ENCODE peak calls at places on chromosomes 12 and 14, in five cellular contexts. One of them, this sample, is unnamed.

GRCh38 chr12:124242529-124243065 is 52.3 kb upstream of the RFLNA start:
- DNase-seq in hepatocyte: no peak
- DNase-seq in ovary: no peak
- DNase-seq in aorta: no peak
- DNase-seq in endothelial cell of umbilical vein: no peak
- DNase-seq in this sample: no peak

GRCh38 chr14:99378782-99379214 is 101.9 kb downstream of the SETD3 start:
- DNase-seq in hepatocyte: peak
- DNase-seq in ovary: no peak
- DNase-seq in aorta: no peak
- DNase-seq in endothelial cell of umbilical vein: no peak
- DNase-seq in this sample: peak

GRCh38 chr12:11623382-11623781 is 26.1 kb upstream of the ETV6 start:
- DNase-seq in hepatocyte: peak
- DNase-seq in ovary: no peak
- DNase-seq in aorta: no peak
- DNase-seq in endothelial cell of umbilical vein: no peak
- DNase-seq in this sample: no peak

GRCh38 chr12:6703631-6704030 is 3.0 kb upstream of the PIANP start:
- DNase-seq in hepatocyte: no peak
- DNase-seq in ovary: no peak
- DNase-seq in aorta: peak
- DNase-seq in endothelial cell of umbilical vein: no peak
- DNase-seq in this sample: no peak

GRCh38 chr14:61498811-61499210 is 177.4 kb downstream of the PRKCH start:
- DNase-seq in hepatocyte: no peak
- DNase-seq in ovary: no peak
- DNase-seq in aorta: no peak
- DNase-seq in endothelial cell of umbilical vein: peak
- DNase-seq in this sample: no peak

GRCh38 chr12:94100254-94100653 is 48.1 kb upstream of the PLXNC1 start:
- DNase-seq in hepatocyte: peak
- DNase-seq in ovary: no peak
- DNase-seq in aorta: no peak
- DNase-seq in endothelial cell of umbilical vein: peak
- DNase-seq in this sample: peak

GRCh38 chr12:93742086-93742934 is 65.1 kb downstream of the CRADD start:
- DNase-seq in hepatocyte: peak
- DNase-seq in ovary: peak
- DNase-seq in aorta: peak
- DNase-seq in endothelial cell of umbilical vein: peak
- DNase-seq in this sample: peak

GRCh38 chr14:103155013-103155412 is 31.8 kb downstream of the TNFAIP2 start:
- DNase-seq in hepatocyte: peak
- DNase-seq in ovary: peak
- DNase-seq in aorta: peak
- DNase-seq in endothelial cell of umbilical vein: no peak
- DNase-seq in this sample: peak

GRCh38 chr14:103385994-103386491 is 828 bp downstream of the MARK3 start:
- DNase-seq in hepatocyte: peak
- DNase-seq in ovary: no peak
- DNase-seq in aorta: peak
- DNase-seq in endothelial cell of umbilical vein: peak
- DNase-seq in this sample: peak

GRCh38 chr12:46256942-46257341 is 11.9 kb downstream of the SLC38A1 start:
- DNase-seq in hepatocyte: no peak
- DNase-seq in ovary: no peak
- DNase-seq in aorta: no peak
- DNase-seq in endothelial cell of umbilical vein: no peak
- DNase-seq in this sample: no peak

GRCh38 chr12:3135522-3136461 is 58.6 kb downstream of the TSPAN9 start:
- DNase-seq in hepatocyte: peak
- DNase-seq in ovary: peak
- DNase-seq in aorta: peak
- DNase-seq in endothelial cell of umbilical vein: peak
- DNase-seq in this sample: peak

GRCh38 chr14:33568935-33569579 is 381.8 kb downstream of the EGLN3 start:
- DNase-seq in hepatocyte: no peak
- DNase-seq in ovary: no peak
- DNase-seq in aorta: no peak
- DNase-seq in endothelial cell of umbilical vein: peak
- DNase-seq in this sample: no peak

GRCh38 chr14:21614245-21614644 is 20.5 kb downstream of the OR10G2 start:
- DNase-seq in hepatocyte: no peak
- DNase-seq in ovary: no peak
- DNase-seq in aorta: no peak
- DNase-seq in endothelial cell of umbilical vein: no peak
- DNase-seq in this sample: no peak

GRCh38 chr12:92151916-92152315 is 6.3 kb upstream of the BTG1 start:
- DNase-seq in hepatocyte: no peak
- DNase-seq in ovary: no peak
- DNase-seq in aorta: no peak
- DNase-seq in endothelial cell of umbilical vein: peak
- DNase-seq in this sample: no peak

GRCh38 chr12:12007001-12007712 is 63.6 kb upstream of the BCL2L14 start:
- DNase-seq in hepatocyte: no peak
- DNase-seq in ovary: no peak
- DNase-seq in aorta: no peak
- DNase-seq in endothelial cell of umbilical vein: no peak
- DNase-seq in this sample: no peak

GRCh38 chr14:81436296-81437138 is 36.4 kb upstream of the STON2 start:
- DNase-seq in hepatocyte: peak
- DNase-seq in ovary: peak
- DNase-seq in aorta: peak
- DNase-seq in endothelial cell of umbilical vein: peak
- DNase-seq in this sample: peak

DNA sequence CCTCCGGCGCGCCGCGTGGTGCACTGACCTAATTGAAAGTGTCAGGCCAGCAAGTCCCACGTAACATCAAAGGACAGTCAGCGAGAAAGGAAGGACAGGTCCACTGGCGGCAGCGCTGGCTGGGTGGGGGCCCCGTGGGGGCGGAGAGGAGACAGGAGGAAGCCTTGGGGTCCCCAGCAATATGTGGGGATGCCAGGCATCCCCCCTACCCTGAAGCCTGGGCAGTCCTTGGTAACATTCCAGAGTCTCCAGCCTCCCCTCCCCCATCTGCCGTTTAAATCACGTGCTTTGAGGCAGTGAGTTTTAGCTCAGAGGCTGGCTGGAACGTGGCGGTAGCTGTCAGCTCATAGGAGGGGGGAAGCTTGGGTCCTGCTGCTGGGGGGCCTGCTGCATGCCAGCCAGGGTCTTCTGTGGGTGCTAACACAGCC is 159.2 kb downstream of the CALM1 start:
- DNase-seq in hepatocyte: peak
- DNase-seq in ovary: no peak
- DNase-seq in aorta: peak
- DNase-seq in endothelial cell of umbilical vein: no peak
- DNase-seq in this sample: peak
- H3K27ac ChIP-seq in hepatocyte: no peak
- H3K27ac ChIP-seq in ovary: peak
- H3K27ac ChIP-seq in aorta: no peak
- H3K27ac ChIP-seq in endothelial cell of umbilical vein: no peak
- H3K27ac ChIP-seq in this sample: no peak

GRCh38 chr12:53664191-53664590 is 11.7 kb downstream of the ATP5MC2 start:
- DNase-seq in hepatocyte: no peak
- DNase-seq in ovary: no peak
- DNase-seq in aorta: no peak
- DNase-seq in endothelial cell of umbilical vein: no peak
- DNase-seq in this sample: no peak
- H3K27ac ChIP-seq in hepatocyte: no peak
- H3K27ac ChIP-seq in ovary: no peak
- H3K27ac ChIP-seq in aorta: no peak
- H3K27ac ChIP-seq in endothelial cell of umbilical vein: no peak
- H3K27ac ChIP-seq in this sample: no peak

GRCh38 chr14:95482967-95483842 is 33.2 kb downstream of the SYNE3 start:
- DNase-seq in hepatocyte: peak
- DNase-seq in ovary: peak
- DNase-seq in aorta: peak
- DNase-seq in endothelial cell of umbilical vein: peak
- DNase-seq in this sample: peak

GRCh38 chr14:95485222-95485819 is 31.1 kb downstream of the SYNE3 start:
- DNase-seq in hepatocyte: no peak
- DNase-seq in ovary: no peak
- DNase-seq in aorta: no peak
- DNase-seq in endothelial cell of umbilical vein: no peak
- DNase-seq in this sample: no peak

GRCh38 chr14:95483843-95484165 is 32.6 kb downstream of the SYNE3 start:
- DNase-seq in hepatocyte: no peak
- DNase-seq in ovary: no peak
- DNase-seq in aorta: no peak
- DNase-seq in endothelial cell of umbilical vein: no peak
- DNase-seq in this sample: no peak

GRCh38 chr14:95486875-95487668 is 29.4 kb downstream of the SYNE3 start:
- DNase-seq in hepatocyte: no peak
- DNase-seq in ovary: no peak
- DNase-seq in aorta: no peak
- DNase-seq in endothelial cell of umbilical vein: no peak
- DNase-seq in this sample: no peak

GRCh38 chr14:95484296-95484695 is 32.2 kb downstream of the SYNE3 start:
- DNase-seq in hepatocyte: no peak
- DNase-seq in ovary: no peak
- DNase-seq in aorta: no peak
- DNase-seq in endothelial cell of umbilical vein: no peak
- DNase-seq in this sample: no peak
- H3K27ac ChIP-seq in hepatocyte: no peak
- H3K27ac ChIP-seq in ovary: no peak
- H3K27ac ChIP-seq in aorta: no peak
- H3K27ac ChIP-seq in endothelial cell of umbilical vein: no peak
- H3K27ac ChIP-seq in this sample: no peak

GRCh38 chr14:55572578-55572977 is 7.4 kb upstream of the KTN1 start:
- DNase-seq in hepatocyte: no peak
- DNase-seq in ovary: no peak
- DNase-seq in aorta: no peak
- DNase-seq in endothelial cell of umbilical vein: peak
- DNase-seq in this sample: no peak
- H3K27ac ChIP-seq in hepatocyte: no peak
- H3K27ac ChIP-seq in ovary: no peak
- H3K27ac ChIP-seq in aorta: no peak
- H3K27ac ChIP-seq in endothelial cell of umbilical vein: no peak
- H3K27ac ChIP-seq in this sample: no peak

GRCh38 chr14:22819191-22819988 is 4.2 kb upstream of the SLC7A7 start:
- DNase-seq in hepatocyte: peak
- DNase-seq in ovary: no peak
- DNase-seq in aorta: peak
- DNase-seq in endothelial cell of umbilical vein: peak
- DNase-seq in this sample: peak
- H3K27ac ChIP-seq in hepatocyte: peak
- H3K27ac ChIP-seq in ovary: no peak
- H3K27ac ChIP-seq in aorta: peak
- H3K27ac ChIP-seq in endothelial cell of umbilical vein: peak
- H3K27ac ChIP-seq in this sample: peak

GRCh38 chr12:96140110-96140509 is 54.1 kb upstream of the ELK3 start:
- DNase-seq in hepatocyte: peak
- DNase-seq in ovary: no peak
- DNase-seq in aorta: no peak
- DNase-seq in endothelial cell of umbilical vein: no peak
- DNase-seq in this sample: no peak

GRCh38 chr12:96134200-96134599 is 60.0 kb upstream of the ELK3 start:
- DNase-seq in hepatocyte: no peak
- DNase-seq in ovary: no peak
- DNase-seq in aorta: no peak
- DNase-seq in endothelial cell of umbilical vein: no peak
- DNase-seq in this sample: no peak

GRCh38 chr12:96136129-96136528 is 58.0 kb upstream of the ELK3 start:
- DNase-seq in hepatocyte: peak
- DNase-seq in ovary: no peak
- DNase-seq in aorta: peak
- DNase-seq in endothelial cell of umbilical vein: peak
- DNase-seq in this sample: no peak

GRCh38 chr12:96132819-96133218 is 61.4 kb upstream of the ELK3 start:
- DNase-seq in hepatocyte: no peak
- DNase-seq in ovary: no peak
- DNase-seq in aorta: no peak
- DNase-seq in endothelial cell of umbilical vein: peak
- DNase-seq in this sample: no peak

GRCh38 chr12:96136720-96137378 is 57.3 kb upstream of the ELK3 start:
- DNase-seq in hepatocyte: no peak
- DNase-seq in ovary: no peak
- DNase-seq in aorta: no peak
- DNase-seq in endothelial cell of umbilical vein: peak
- DNase-seq in this sample: no peak
- H3K27ac ChIP-seq in hepatocyte: no peak
- H3K27ac ChIP-seq in ovary: no peak
- H3K27ac ChIP-seq in aorta: no peak
- H3K27ac ChIP-seq in endothelial cell of umbilical vein: peak
- H3K27ac ChIP-seq in this sample: no peak

GRCh38 chr12:15883536-15883935 is 1.3 kb downstream of the STRAP start:
- DNase-seq in hepatocyte: no peak
- DNase-seq in ovary: no peak
- DNase-seq in aorta: no peak
- DNase-seq in endothelial cell of umbilical vein: peak
- DNase-seq in this sample: no peak
- H3K27ac ChIP-seq in hepatocyte: peak
- H3K27ac ChIP-seq in ovary: no peak
- H3K27ac ChIP-seq in aorta: no peak
- H3K27ac ChIP-seq in endothelial cell of umbilical vein: peak
- H3K27ac ChIP-seq in this sample: no peak

GRCh38 chr12:113330505-113330904 is 4.4 kb downstream of the SLC8B1 start:
- DNase-seq in hepatocyte: no peak
- DNase-seq in ovary: no peak
- DNase-seq in aorta: no peak
- DNase-seq in endothelial cell of umbilical vein: no peak
- DNase-seq in this sample: no peak

GRCh38 chr12:113333111-113333750 is 1.7 kb downstream of the SLC8B1 start:
- DNase-seq in hepatocyte: no peak
- DNase-seq in ovary: peak
- DNase-seq in aorta: no peak
- DNase-seq in endothelial cell of umbilical vein: no peak
- DNase-seq in this sample: no peak

GRCh38 chr12:113333877-113334785 is 778 bp downstream of the SLC8B1 start:
- DNase-seq in hepatocyte: no peak
- DNase-seq in ovary: no peak
- DNase-seq in aorta: peak
- DNase-seq in endothelial cell of umbilical vein: peak
- DNase-seq in this sample: peak

GRCh38 chr12:113332688-113333087 is 2.2 kb downstream of the SLC8B1 start:
- DNase-seq in hepatocyte: no peak
- DNase-seq in ovary: no peak
- DNase-seq in aorta: no peak
- DNase-seq in endothelial cell of umbilical vein: no peak
- DNase-seq in this sample: no peak

DNA sequence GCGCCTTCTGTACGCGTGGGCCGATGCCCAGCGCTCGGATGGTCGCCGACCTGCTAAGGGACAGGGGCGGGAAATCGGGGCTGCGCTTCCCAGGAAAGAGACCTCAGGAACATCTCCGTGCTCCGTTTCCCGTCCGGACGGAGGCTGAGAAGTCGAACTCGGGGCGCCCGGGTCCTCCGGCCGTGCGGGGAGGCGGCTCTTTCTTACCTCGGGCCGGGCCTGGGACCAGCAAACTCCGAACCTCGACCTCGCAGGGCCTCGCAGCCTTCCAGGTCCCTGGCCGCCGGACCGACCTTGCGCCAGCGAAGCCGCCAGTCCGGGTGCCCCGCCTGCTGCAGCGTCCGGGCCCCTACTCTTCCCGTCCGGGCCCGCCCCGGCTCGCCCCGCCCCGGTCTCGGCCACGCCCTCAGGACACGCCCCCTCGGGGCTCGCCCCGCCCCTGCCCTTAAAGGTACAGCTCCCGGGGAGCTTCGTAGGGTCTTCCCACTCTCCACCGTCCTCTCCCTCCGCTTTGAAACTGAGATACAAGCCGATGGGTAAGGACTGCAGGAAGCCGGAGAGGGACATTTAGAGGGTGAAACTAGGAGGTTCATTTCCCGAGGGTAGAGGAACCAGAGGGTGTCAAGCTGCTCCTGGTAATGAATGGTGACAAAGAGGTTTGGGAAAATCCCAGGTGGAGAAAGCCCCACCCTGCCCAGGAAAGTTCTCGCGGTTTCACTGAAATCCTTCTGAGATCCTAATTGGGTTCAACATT is at the start of gene SLC8B1:
- DNase-seq in hepatocyte: peak
- DNase-seq in ovary: peak
- DNase-seq in aorta: peak
- DNase-seq in endothelial cell of umbilical vein: peak
- DNase-seq in this sample: peak
- H3K27ac ChIP-seq in hepatocyte: peak
- H3K27ac ChIP-seq in ovary: peak
- H3K27ac ChIP-seq in aorta: no peak
- H3K27ac ChIP-seq in endothelial cell of umbilical vein: peak
- H3K27ac ChIP-seq in this sample: peak